ENCODE peak calls at places on chromosomes 2 and 18, in eight cellular contexts. L is heart left ventricle; C is breast epithelium; S is IMR-90; Y is choroid plexus epithelial cell; V is stomach; Q is MM.1S; M is CD8-positive, alpha-beta memory T cell. F is an unnamed sample.

GRCh38 chr18:598053-598665 is 1.4 kb downstream of the CLUL1 start:
- DNase-seq in L (no peak), C (no peak), S (no peak), Y (no peak), V (no peak), Q (no peak), M (no peak), F (no peak)

GRCh38 chr2:28974252-28974651 is 6.8 kb upstream of the TOGARAM2 start:
- DNase-seq in L (no peak), C (no peak), S (no peak), Y (no peak), V (no peak), Q (no peak), M (no peak), F (no peak)

GRCh38 chr2:226671177-226671676 is 128.4 kb downstream of the IRS1 start:
- DNase-seq in L (no peak), C (no peak), S (no peak), Y (no peak), V (no peak), Q (peak), M (no peak), F (peak)

GRCh38 chr2:58357521-58357920 is 116.4 kb upstream of the FANCL start:
- DNase-seq in L (no peak), C (no peak), S (no peak), Y (no peak), V (no peak), Q (no peak), M (no peak), F (no peak)

GRCh38 chr2:95670686-95671085 is 78.9 kb downstream of the TRIM43 start:
- DNase-seq in L (no peak), C (no peak), S (no peak), Y (no peak), V (no peak), Q (no peak), M (no peak), F (no peak)

GRCh38 chr2:51813245-51813644 is 781.3 kb upstream of the NRXN1 start:
- DNase-seq in L (no peak), C (no peak), S (peak), Y (peak), V (no peak), Q (no peak), M (no peak), F (no peak)

GRCh38 chr2:168538133-168538532 is 82.1 kb downstream of the CERS6 start:
- DNase-seq in L (no peak), C (no peak), S (no peak), Y (no peak), V (no peak), Q (no peak), M (no peak), F (no peak)

GRCh38 chr2:187468262-187468661 is 20.2 kb upstream of the CALCRL start:
- DNase-seq in L (no peak), C (no peak), S (peak), Y (peak), V (no peak), Q (no peak), M (no peak), F (no peak)

GRCh38 chr2:83221258-83221657 is 1237.8 kb downstream of the SUCLG1 start:
- DNase-seq in L (no peak), C (no peak), S (peak), Y (peak), V (no peak), Q (no peak), M (no peak), F (no peak)

GRCh38 chr2:217934321-217935131 is 68.3 kb downstream of the TNS1 start:
- DNase-seq in L (no peak), C (no peak), S (peak), Y (peak), V (no peak), Q (no peak), M (no peak), F (no peak)

GRCh38 chr2:239259603-239260298 is 141.1 kb downstream of the HDAC4 start:
- DNase-seq in L (no peak), C (peak), S (no peak), Y (no peak), V (peak), Q (no peak), M (no peak), F (peak)

GRCh38 chr2:3482363-3482821 is 36.9 kb downstream of the ADI1 start:
- DNase-seq in L (no peak), C (no peak), S (no peak), Y (no peak), V (no peak), Q (no peak), M (no peak), F (no peak)

GRCh38 chr18:35479911-35480586 is 17.7 kb downstream of the INO80C start:
- DNase-seq in L (no peak), C (no peak), S (no peak), Y (no peak), V (peak), Q (no peak), M (no peak), F (no peak)

GRCh38 chr2:101698419-101699190 is 1.1 kb downstream of the MAP4K4 start:
- DNase-seq in L (peak), C (no peak), S (no peak), Y (peak), V (no peak), Q (no peak), M (no peak), F (no peak)

GRCh38 chr2:29522951-29523669 is 398.3 kb downstream of the ALK start:
- DNase-seq in L (no peak), C (no peak), S (peak), Y (peak), V (no peak), Q (no peak), M (no peak), F (no peak)

GRCh38 chr2:144426981-144427479 is 92.9 kb downstream of the ZEB2 start:
- DNase-seq in L (no peak), C (no peak), S (peak), Y (peak), V (no peak), Q (no peak), M (no peak), F (no peak)

GRCh38 chr18:78713064-78713463 is 266.6 kb upstream of the SALL3 start:
- DNase-seq in L (no peak), C (no peak), S (no peak), Y (no peak), V (no peak), Q (no peak), M (no peak), F (no peak)

GRCh38 chr18:49582579-49582978 is 20.7 kb downstream of the LIPG start:
- DNase-seq in L (no peak), C (no peak), S (peak), Y (no peak), V (no peak), Q (no peak), M (no peak), F (no peak)

GRCh38 chr2:20212459-20212870 is 12.5 kb downstream of the SDC1 start:
- DNase-seq in L (no peak), C (peak), S (peak), Y (peak), V (no peak), Q (peak), M (no peak), F (peak)

GRCh38 chr2:175203621-175204496 is 22.3 kb upstream of the ATP5MC3 start:
- DNase-seq in L (peak), C (no peak), S (peak), Y (peak), V (peak), Q (peak), M (peak), F (peak)
- H3K4me3 ChIP-seq in L (no peak), C (no peak), S (no peak), Y (no peak), V (no peak), Q (no peak), M (no peak), F (no peak)

GRCh38 chr2:201413552-201413951 is 37.7 kb downstream of the TRAK2 start:
- DNase-seq in L (no peak), C (no peak), S (no peak), Y (no peak), V (no peak), Q (no peak), M (no peak), F (peak)
- H3K4me3 ChIP-seq in L (no peak), C (no peak), S (no peak), Y (no peak), V (no peak), Q (no peak), M (peak), F (no peak)

DNA sequence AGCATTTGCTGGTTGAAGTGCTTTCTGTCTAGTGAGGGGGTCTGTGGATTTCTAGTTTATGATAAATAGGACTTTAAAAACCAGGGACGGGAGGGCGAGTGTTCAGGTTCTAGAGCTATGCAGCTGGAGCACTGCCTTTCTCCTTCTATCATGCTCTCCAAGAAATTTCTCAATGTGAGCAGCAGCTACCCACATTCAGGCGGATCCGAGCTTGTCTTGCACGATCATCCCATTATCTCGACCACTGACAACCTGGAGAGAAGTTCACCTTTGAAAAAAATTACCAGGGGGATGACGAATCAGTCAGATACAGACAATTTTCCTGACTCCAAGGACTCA is at the start of gene TBR1:
- DNase-seq in L (no peak), C (no peak), S (no peak), Y (no peak), V (no peak), Q (no peak), M (no peak), F (no peak)
- H3K4me3 ChIP-seq in L (peak), C (peak), S (no peak), Y (peak), V (peak), Q (no peak), M (peak), F (peak)

GRCh38 chr2:165198181-165198580 is 5.7 kb downstream of the SCN3A start:
- DNase-seq in L (no peak), C (no peak), S (no peak), Y (no peak), V (no peak), Q (no peak), M (no peak), F (no peak)
- H3K4me3 ChIP-seq in L (no peak), C (no peak), S (no peak), Y (no peak), V (no peak), Q (no peak), M (no peak), F (no peak)

GRCh38 chr2:118257696-118258095 is 169.4 kb downstream of the INSIG2 start:
- DNase-seq in L (no peak), C (no peak), S (no peak), Y (no peak), V (no peak), Q (no peak), M (no peak), F (no peak)
- H3K4me3 ChIP-seq in L (no peak), C (no peak), S (no peak), Y (no peak), V (no peak), Q (no peak), M (no peak), F (no peak)

DNA sequence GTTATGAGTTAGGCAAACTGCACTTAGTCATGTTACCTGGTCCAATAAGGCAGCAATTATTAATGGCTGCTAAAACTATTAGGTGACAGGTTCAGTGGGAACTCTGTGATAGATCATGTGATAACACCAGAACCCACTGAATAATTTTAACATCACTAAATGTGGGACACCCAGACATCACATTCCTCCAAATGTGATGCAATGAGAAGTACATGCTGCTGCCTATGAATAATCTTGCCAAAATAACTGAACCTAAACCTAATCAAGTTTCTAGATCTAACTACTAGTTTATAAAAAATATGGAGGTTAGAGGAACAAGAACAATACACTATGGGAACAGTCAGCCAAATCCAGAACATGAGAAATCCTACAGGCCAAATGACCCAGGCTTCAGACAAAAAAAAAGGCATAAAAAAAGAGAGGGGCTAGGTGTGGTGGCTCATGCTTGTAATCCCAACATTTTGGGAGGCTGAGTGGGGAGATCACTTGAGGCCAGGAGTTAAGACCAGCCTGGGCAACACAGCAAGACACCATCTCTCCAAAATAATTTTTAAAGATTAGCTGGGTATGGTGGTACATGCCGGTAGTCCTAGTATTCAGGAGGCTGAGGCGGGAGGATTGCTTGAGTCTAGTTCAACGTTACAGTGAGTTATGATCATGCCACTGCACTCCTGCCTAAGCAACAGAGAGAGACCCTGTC is 7.0 kb upstream of the ACTR2 start:
- DNase-seq in L (no peak), C (no peak), S (peak), Y (peak), V (no peak), Q (no peak), M (no peak), F (no peak)
- H3K4me3 ChIP-seq in L (no peak), C (no peak), S (no peak), Y (no peak), V (no peak), Q (no peak), M (no peak), F (no peak)

DNA sequence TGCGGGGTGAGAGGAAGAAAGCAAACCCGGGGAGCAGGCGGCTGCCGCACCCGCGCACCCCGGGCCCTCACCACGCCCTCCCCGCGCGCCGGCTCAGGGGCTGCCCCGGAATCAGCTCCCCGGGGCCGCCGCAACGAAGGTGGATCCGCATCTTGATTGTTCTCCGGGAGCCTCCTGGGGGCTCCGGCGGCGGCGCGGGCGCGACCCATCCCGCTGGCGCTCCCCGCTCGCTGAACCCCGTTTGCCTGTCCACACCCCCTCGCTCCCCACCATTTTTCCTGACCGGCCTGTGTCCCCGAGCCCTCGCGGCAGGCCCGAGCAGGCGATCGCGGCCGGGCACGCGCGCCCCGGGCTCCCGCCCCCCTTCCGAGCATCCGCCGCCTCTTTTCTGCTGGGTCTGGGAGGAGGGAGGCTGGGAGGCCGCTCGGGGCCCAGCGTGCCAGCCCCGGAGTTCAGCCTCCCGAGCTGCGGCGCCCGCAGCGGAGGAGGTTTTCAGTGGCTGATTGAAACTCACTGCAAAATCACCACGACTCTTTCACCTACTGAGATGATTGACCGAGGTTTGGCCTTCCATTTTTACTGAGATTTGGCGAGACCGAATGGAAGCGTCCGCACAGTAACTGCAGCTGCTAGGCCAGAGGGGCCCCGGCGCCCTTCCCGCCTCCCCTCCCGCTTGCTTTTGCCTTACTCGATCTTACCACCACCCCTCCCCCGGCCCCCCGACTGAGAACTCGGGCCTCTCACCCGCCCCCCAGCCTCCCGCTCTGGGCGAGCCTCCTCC is 4.7 kb downstream of the SOX11 start:
- DNase-seq in L (no peak), C (no peak), S (peak), Y (peak), V (no peak), Q (peak), M (no peak), F (no peak)
- H3K4me3 ChIP-seq in L (peak), C (peak), S (peak), Y (peak), V (peak), Q (peak), M (no peak), F (no peak)

GRCh38 chr2:126751477-126751876 is 95.5 kb downstream of the GYPC start:
- DNase-seq in L (no peak), C (no peak), S (no peak), Y (no peak), V (no peak), Q (no peak), M (no peak), F (no peak)
- H3K4me3 ChIP-seq in L (no peak), C (no peak), S (no peak), Y (no peak), V (no peak), Q (no peak), M (no peak), F (no peak)

DNA sequence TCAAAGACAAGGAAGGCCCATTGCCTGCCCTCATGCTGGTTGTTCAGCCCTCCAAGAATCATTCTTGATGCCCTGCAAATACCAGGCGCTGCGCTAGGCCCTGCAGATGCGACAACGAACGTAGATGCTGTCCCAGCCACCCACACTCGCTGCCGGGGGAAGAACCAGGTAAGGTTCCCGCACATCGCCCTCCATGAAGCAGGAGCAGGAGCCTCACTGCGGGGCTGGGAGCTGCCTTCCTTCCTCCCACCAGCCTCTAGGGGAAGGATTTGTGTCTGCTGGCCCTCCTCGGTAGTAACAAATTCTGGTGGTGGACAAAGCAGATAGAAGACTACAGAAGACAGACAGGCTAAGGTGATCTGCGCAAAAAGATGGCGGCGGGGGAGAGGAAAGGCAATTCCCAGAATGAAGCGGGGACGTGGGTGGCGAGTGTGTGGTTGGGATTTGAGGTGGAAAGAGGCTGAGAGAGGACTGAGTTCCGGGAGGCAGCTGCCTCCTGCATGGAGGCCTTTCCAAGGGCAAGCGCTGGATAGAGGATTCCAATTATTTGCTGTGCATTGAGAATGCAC is 19.8 kb upstream of the GPR55 start:
- DNase-seq in L (no peak), C (no peak), S (no peak), Y (no peak), V (peak), Q (no peak), M (no peak), F (peak)
- H3K4me3 ChIP-seq in L (no peak), C (no peak), S (no peak), Y (no peak), V (no peak), Q (no peak), M (no peak), F (peak)